ENCODE peak calls at places on chromosomes 1 and 21, in four cellular contexts. L is upper lobe of right lung, J is transverse colon, F is RWPE1. U is an unnamed sample.

GRCh38 chr21:17987328-17987727 is 168.2 kb upstream of the C21orf91 start:
- DNase-seq in L (no peak), J (no peak), F (no peak), U (no peak)

GRCh38 chr1:193190096-193190744 is 3.8 kb upstream of the B3GALT2 start:
- DNase-seq in L (no peak), J (no peak), F (no peak), U (no peak)

GRCh38 chr1:1280782-1281481 is 696 bp downstream of the SCNN1D start:
- DNase-seq in L (no peak), J (no peak), F (no peak), U (no peak)

GRCh38 chr1:21254335-21254951 is 35.8 kb downstream of the ECE1 start:
- DNase-seq in L (no peak), J (peak), F (no peak), U (no peak)

GRCh38 chr1:7478797-7479499 is 292.1 kb upstream of the VAMP3 start:
- DNase-seq in L (peak), J (peak), F (no peak), U (peak)

GRCh38 chr1:226688056-226688748 is 50.9 kb downstream of the ITPKB start:
- DNase-seq in L (no peak), J (no peak), F (no peak), U (no peak)

GRCh38 chr1:228415221-228415620 is 1.4 kb downstream of the TRIM17 start:
- DNase-seq in L (no peak), J (no peak), F (no peak), U (no peak)

GRCh38 chr1:2270260-2271100 is 42.4 kb downstream of the SKI start:
- DNase-seq in L (no peak), J (no peak), F (no peak), U (no peak)

GRCh38 chr1:198880397-198880796 is 241.6 kb downstream of the PTPRC start:
- DNase-seq in L (no peak), J (no peak), F (no peak), U (no peak)

GRCh38 chr1:183416850-183417690 is 1.1 kb downstream of the NMNAT2 start:
- DNase-seq in L (peak), J (peak), F (peak), U (no peak)

GRCh38 chr1:67300561-67300960 is 7.1 kb upstream of the IL12RB2 start:
- DNase-seq in L (no peak), J (no peak), F (no peak), U (no peak)

GRCh38 chr1:209766051-209766450 is 10.2 kb downstream of the TRAF3IP3 start:
- DNase-seq in L (no peak), J (no peak), F (no peak), U (no peak)

GRCh38 chr1:89918794-89919155 is 76.1 kb upstream of the ZNF326 start:
- DNase-seq in L (no peak), J (no peak), F (no peak), U (no peak)

GRCh38 chr1:151980287-151981177 is 13.1 kb downstream of the S100A10 start:
- DNase-seq in L (no peak), J (peak), F (no peak), U (no peak)

GRCh38 chr1:12186277-12186985 is 19.6 kb downstream of the TNFRSF1B start:
- DNase-seq in L (no peak), J (no peak), F (no peak), U (no peak)

GRCh38 chr1:31374511-31375196 is 1.8 kb upstream of the FABP3 start:
- DNase-seq in L (peak), J (no peak), F (no peak), U (no peak)

GRCh38 chr1:151639466-151639865 is 27.6 kb downstream of the SNX27 start:
- DNase-seq in L (no peak), J (no peak), F (no peak), U (no peak)

GRCh38 chr1:235858784-235859183 is 7.9 kb downstream of the LYST start:
- DNase-seq in L (no peak), J (no peak), F (no peak), U (no peak)

GRCh38 chr1:194860248-194861201 is 1674.1 kb upstream of the B3GALT2 start:
- DNase-seq in L (no peak), J (no peak), F (no peak), U (no peak)

GRCh38 chr1:55635856-55636255 is 420.7 kb upstream of the USP24 start:
- DNase-seq in L (no peak), J (no peak), F (no peak), U (no peak)

DNA sequence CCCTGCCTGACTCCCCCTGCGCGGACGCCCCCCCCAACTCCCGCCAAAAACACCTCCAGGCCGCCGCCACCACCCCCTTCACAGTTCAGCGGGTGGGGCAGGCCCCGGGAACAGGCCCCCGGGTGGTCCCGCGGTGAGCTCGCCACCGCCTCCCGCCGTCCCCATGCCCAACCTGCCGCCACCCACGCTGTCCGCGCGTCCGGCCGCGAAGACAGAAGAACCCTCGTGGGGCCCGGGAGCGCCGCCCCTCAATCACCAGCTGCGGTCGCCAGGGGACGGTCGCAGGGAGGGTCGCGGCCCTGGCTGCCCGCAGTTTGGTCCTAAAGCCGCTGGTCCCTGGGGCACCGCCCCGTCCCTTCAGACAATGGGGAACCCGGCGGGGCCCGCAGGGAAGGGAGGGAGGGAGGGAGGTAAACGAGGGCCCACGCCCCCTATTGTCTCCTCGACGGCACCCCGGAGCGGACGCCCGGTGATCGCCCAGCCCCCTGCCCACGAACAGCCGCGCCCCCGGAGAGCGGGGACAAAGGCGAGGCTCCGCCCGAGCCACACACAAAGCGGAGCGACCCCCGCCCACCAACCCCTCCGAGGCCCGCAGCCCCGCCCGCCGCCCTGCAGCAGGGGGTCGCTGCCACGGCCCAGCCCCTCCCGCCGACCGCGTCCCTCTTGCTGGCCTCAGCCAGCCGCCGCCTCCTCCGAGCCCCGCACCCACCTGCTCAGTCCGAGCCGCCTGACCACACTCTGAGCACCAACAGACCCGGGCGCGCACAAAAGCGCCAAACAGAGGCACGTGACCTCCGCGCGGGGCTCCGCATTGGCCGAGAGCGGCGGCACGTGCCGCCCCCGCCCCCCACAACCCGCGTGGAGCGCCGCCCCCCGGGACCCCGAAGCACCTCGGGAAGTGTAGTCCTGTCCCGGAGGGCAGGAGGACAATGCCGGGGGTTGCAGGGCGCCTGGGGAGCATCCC is at the start of gene STMN1:
- DNase-seq in L (peak), J (peak), F (peak), U (no peak)
- H3K27ac ChIP-seq in L (no peak), J (peak), F (peak), U (peak)

DNA sequence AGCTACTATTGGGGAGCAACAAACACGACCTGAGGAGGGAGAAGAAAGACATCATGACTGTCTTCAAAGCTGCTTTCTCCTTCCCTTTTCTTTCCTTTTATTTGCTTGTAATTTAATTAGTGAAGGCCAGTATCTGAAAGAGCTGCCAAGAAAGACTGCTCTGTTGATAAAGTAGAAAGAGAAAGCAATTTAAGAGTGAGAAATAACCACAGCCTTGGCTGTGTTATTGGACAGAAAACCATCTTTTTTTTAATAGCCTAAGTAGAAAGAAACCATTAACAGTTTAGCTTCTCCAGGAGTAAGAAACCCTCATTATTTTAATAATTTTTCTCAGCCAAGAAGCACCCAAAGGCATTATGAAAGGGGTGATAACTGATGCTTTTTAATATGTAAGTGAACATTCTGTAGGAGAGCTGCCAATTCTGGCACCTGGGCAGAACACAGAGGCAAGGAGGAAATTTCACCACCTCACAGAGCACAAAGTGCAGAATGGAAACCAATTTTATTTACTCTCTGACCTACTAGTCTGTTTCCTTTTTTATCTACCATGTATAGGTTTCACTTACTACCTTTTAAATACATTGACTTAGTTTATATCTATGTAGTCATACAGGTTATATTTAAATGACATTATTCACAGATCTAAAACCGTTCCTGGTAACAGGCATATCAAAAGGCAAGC is 703.2 kb downstream of the MRPL39 start:
- DNase-seq in L (no peak), J (no peak), F (no peak), U (no peak)
- H3K27ac ChIP-seq in L (no peak), J (no peak), F (no peak), U (no peak)

GRCh38 chr1:171142081-171142450 is 43.0 kb upstream of the FMO2 start:
- DNase-seq in L (no peak), J (peak), F (no peak), U (no peak)
- H3K27ac ChIP-seq in L (peak), J (peak), F (no peak), U (no peak)

DNA sequence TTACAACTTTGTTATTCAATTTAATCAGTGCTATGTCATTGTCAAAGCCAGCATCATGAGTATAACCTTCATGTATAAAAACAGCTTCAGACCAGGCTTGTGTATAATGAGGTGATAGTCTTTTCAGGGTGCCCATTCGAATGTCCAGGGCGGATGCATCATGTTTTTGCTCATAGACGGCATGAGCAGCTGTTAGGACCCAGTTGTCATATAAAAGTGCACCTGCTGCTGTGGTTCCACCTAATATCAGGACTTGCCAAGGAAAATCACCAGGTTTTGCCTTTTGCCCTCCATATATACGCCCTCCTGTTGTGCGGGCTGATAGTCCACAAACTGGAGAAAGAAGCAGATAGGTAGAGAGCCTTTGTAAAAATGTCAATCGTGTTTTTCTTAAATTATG is 14.9 kb downstream of the TARDBP start:
- DNase-seq in L (no peak), J (no peak), F (no peak), U (no peak)
- H3K27ac ChIP-seq in L (no peak), J (no peak), F (no peak), U (no peak)

DNA sequence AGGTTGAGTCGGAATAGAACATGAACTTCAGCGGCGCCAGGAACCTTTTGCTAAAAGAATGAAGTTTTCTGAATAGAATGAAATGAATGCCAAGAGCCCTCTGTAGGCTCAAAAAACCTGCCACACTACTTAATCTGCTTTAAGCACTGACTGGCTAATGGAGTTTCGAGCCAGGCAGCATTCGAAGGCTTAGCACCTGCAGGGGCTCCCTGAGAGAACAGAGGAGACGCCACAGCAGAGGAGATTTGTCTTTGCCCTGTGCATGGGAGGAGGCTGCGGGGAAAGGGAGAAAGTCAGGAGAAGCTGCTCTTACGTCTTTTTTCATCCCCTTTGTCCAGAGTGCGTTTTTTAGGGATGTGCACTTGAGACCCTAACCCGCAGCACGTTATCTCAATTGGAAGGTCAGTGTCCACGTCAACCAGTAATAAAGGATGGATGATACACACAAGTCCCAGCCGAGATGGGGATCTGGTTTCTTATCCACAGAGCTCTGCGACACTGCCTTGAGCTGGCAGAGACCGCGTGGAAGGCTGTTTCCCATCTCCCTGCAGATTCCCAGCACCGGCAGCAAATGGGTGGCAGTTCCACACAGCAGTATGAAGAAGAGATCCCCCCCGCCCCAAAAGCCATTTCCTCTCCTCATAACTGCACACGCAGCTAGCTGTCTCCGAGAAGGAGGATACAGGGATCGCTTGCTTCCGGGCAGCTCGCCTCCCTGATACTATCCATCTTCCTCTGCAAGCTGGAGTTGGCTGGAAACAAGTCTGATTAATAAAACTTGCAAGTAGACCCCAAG is 641.9 kb downstream of the AJAP1 start:
- DNase-seq in L (no peak), J (no peak), F (no peak), U (no peak)
- H3K27ac ChIP-seq in L (no peak), J (no peak), F (no peak), U (no peak)

DNA sequence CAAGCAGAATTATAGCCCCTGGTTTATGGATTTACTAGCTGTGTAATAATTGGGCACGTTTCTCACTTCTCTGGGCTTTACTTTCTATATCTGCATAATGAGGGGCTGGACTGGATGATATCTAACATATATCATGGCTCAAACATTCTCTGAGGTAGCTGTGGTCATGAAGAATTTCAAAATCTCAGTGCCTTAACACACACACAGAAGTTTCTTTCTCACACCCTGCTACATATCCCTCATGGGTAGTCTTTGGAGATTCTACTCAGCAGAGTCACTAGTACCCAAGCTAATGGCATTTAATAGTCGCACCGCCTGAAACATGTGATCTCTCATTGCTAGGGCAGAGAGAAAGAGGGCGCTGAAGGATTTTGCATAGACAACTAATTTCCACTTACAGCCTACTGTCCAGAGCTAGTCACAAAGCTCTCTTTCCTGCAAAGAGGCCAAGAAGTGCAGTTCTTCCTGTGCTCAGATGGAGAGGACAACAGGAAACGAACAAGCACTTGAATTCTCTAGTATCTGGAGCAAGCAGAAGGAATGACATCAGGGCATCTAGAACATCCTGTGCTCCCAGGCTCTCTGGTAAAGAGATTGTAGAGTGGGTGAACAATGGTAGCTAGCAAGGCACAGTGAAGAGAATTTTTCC is 183.5 kb upstream of the PTBP2 start:
- DNase-seq in L (no peak), J (peak), F (no peak), U (no peak)
- H3K27ac ChIP-seq in L (peak), J (peak), F (no peak), U (no peak)

U was measured in epithelial cell of prostate.